ENCODE peak calls at places on chromosomes 7 and 10, in four cellular contexts. V is substantia nigra, Z is transverse colon, B is psoas muscle. U is an unnamed sample.

GRCh38 chr10:60044221-60044620 is 137.9 kb upstream of the CCDC6 start:
- DNase-seq in V (no peak), Z (no peak), B (no peak), U (peak; percentile 61)

GRCh38 chr7:44964384-44964830 is 14.4 kb downstream of the MYO1G start:
- DNase-seq in V (no peak), Z (no peak), B (no peak), U (no peak)

GRCh38 chr7:30923009-30923773 is 11.5 kb downstream of the AQP1 start:
- DNase-seq in V (no peak), Z (peak; percentile 6), B (no peak), U (no peak)

GRCh38 chr7:131076711-131077170 is 250.9 kb upstream of the MKLN1 start:
- DNase-seq in V (no peak), Z (no peak), B (no peak), U (peak; percentile 40)

GRCh38 chr7:69429817-69430501 is 168.3 kb upstream of the AUTS2 start:
- DNase-seq in V (no peak), Z (peak; percentile 8), B (peak; percentile 69), U (no peak)

GRCh38 chr7:12882710-12883109 is 195.3 kb downstream of the ARL4A start:
- DNase-seq in V (no peak), Z (no peak), B (no peak), U (no peak)

GRCh38 chr10:22837351-22837750 is 90.5 kb upstream of the ARMC3 start:
- DNase-seq in V (no peak), Z (no peak), B (no peak), U (no peak)

GRCh38 chr10:118343115-118343514 is 991 bp upstream of the FAM204A start:
- DNase-seq in V (no peak), Z (no peak), B (no peak), U (peak; percentile 11)

DNA sequence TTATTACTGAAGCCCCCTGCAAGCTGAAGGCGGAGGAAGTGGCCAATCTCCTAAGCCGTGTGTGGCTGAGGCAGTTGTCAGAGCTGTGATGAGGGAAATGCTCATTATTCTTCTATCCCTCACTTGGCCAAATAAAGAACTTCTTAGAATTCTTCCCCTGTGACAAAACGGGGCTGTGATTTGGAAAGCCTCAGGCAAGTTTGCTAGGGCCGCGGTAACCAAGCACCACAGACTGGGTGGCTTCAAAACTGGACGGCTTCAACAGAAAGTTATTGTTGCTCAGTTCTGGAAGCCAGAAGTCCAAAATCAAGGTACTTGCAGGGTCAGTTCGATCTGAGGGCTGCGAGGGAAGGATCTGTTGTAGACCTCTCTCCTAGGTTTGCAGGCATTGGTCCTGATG is 72.3 kb upstream of the STEAP1B start:
- DNase-seq in V (no peak), Z (no peak), B (no peak), U (no peak)
- H3K27ac ChIP-seq in V (no peak overlapping the region), Z (no peak overlapping the region), B (no peak overlapping the region), U (peak overlapping the region; percentile 89)

GRCh38 chr10:113960617-113961260 is 82.9 kb upstream of the ADRB1 start:
- DNase-seq in V (no peak), Z (peak; percentile 83), B (no peak), U (no peak)
- H3K27ac ChIP-seq in V (no peak overlapping the region), Z (peak overlapping the region; percentile 91), B (no peak overlapping the region), U (no peak overlapping the region)

GRCh38 chr7:55476071-55476803 is 96.1 kb downstream of the VOPP1 start:
- DNase-seq in V (no peak), Z (no peak), B (no peak), U (peak; percentile 87)

GRCh38 chr7:55481126-55481525 is 91.2 kb downstream of the VOPP1 start:
- DNase-seq in V (no peak), Z (no peak), B (no peak), U (no peak)

GRCh38 chr7:55477781-55478374 is 94.4 kb downstream of the VOPP1 start:
- DNase-seq in V (no peak), Z (no peak), B (no peak), U (peak; percentile 78)

GRCh38 chr7:55476852-55477780 is 95.2 kb downstream of the VOPP1 start:
- DNase-seq in V (no peak), Z (no peak), B (no peak), U (no peak)

GRCh38 chr7:55478700-55479099 is 93.6 kb downstream of the VOPP1 start:
- DNase-seq in V (no peak), Z (no peak), B (no peak), U (no peak)
- H3K27ac ChIP-seq in V (no peak overlapping the region), Z (no peak overlapping the region), B (no peak overlapping the region), U (peak overlapping the region; percentile 56)

DNA sequence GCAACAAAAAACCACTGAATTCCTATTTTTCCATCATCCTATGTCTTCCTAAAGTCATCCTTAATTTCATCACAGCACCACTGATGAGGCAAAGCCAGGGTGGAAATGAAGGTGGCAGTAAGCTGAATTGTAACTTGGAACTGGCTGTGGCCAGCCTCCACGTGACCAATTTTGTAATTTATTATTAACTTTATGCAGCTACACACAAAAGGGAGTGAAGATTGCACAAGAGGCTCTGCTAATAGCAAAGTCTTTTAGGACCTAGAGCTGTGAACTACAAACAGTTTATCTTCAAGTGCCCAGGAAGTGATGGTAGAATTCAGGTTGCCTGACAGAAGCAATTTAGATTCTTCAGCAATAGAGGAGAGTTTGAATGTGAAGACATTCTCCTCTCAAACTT is 176.4 kb downstream of the CCDC71L start:
- DNase-seq in V (no peak), Z (no peak), B (no peak), U (no peak)
- H3K27ac ChIP-seq in V (no peak overlapping the region), Z (peak overlapping the region; percentile 66), B (peak overlapping the region; percentile 76), U (no peak overlapping the region)

GRCh38 chr7:157841757-157842390 is 505.1 kb downstream of the DNAJB6 start:
- DNase-seq in V (no peak), Z (no peak), B (no peak), U (no peak)

GRCh38 chr7:157840913-157841756 is 504.3 kb downstream of the DNAJB6 start:
- DNase-seq in V (no peak), Z (no peak), B (no peak), U (no peak)

GRCh38 chr7:157839226-157839625 is 502.4 kb downstream of the DNAJB6 start:
- DNase-seq in V (no peak), Z (no peak), B (no peak), U (no peak)

GRCh38 chr7:157840174-157840912 is 503.5 kb downstream of the DNAJB6 start:
- DNase-seq in V (no peak), Z (no peak), B (no peak), U (no peak)

DNA sequence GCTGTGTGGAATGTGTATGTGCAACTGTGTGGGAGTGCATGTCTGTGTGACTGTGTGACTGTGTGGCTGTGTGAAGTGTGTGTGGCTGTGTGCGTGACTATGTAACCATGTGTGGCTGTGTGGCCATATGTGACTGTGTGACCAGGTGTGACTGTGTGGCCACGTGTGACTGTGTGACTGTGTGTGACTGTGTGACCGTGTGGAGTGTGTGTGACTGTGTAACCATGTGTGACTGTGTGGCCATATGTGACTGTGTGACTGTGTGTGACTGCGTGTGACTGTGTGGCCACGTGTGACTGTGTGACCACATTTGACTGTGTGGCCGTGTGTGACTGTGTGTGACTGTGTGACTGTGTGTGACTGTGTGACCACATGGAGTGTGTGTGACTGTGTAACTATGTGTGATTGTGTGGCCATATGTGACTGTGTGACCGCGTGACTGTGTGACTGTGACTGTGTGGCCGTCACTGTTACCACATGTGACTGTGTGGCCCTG is 502.9 kb downstream of the DNAJB6 start:
- DNase-seq in V (no peak), Z (no peak), B (no peak), U (no peak)
- H3K27ac ChIP-seq in V (no peak overlapping the region), Z (no peak overlapping the region), B (no peak overlapping the region), U (no peak overlapping the region)